ENCODE peak calls at places on chromosomes 5 and 9, in five cellular contexts. Z is mammary epithelial cell, J is ascending aorta, R is left ventricle myocardium inferior, U is tibial nerve. G is an unnamed sample.
A peak's percentile ranks its signal among the peaks of the same experiment; 100 is the strongest.

GRCh38 chr5:178320281-178320855 is 87.8 kb upstream of the PHYKPL start:
- DNase-seq in R (no peak), J (no peak), U (no peak), Z (no peak), G (no peak)

GRCh38 chr5:17424674-17425073 is 73.4 kb upstream of the TAF11L2 start:
- DNase-seq in U (no peak), Z (no peak), J (no peak), R (no peak), G (no peak)

GRCh38 chr5:120657083-120657482 is 193.0 kb downstream of the PRR16 start:
- DNase-seq in U (no peak), Z (no peak), R (no peak), J (no peak), G (no peak)

GRCh38 chr5:59832577-59833301 is 60.8 kb downstream of the PDE4D start:
- DNase-seq in J (no peak), U (no peak), R (no peak), Z (no peak), G (no peak)

GRCh38 chr9:69324549-69325401 is at the start of gene ENTREP1:
- DNase-seq in U (no peak), Z (peak; percentile 75), R (peak; percentile 77), J (peak; percentile 71), G (no peak)

GRCh38 chr9:35406183-35406959 is 83.5 kb upstream of the RUSC2 start:
- DNase-seq in Z (no peak), J (no peak), R (no peak), U (no peak), G (no peak)

GRCh38 chr5:32767948-32768427 is 56.9 kb downstream of the NPR3 start:
- DNase-seq in R (no peak), J (peak; percentile 79), U (no peak), Z (peak; percentile 86), G (peak; percentile 96)

GRCh38 chr9:136613824-136614371 is 48.8 kb upstream of the EGFL7 start:
- DNase-seq in R (no peak), Z (no peak), U (no peak), J (no peak), G (no peak)

GRCh38 chr9:69573666-69574456 is 98.3 kb downstream of the APBA1 start:
- DNase-seq in Z (peak; percentile 19), R (no peak), U (no peak), J (no peak), G (peak; percentile 72)

GRCh38 chr5:132503244-132503643 is 12.7 kb upstream of the IRF1 start:
- DNase-seq in Z (no peak), J (no peak), R (no peak), U (no peak), G (no peak)

GRCh38 chr5:132506094-132506692 is 15.6 kb upstream of the IRF1 start:
- DNase-seq in U (no peak), R (no peak), Z (peak; percentile 52), J (peak; percentile 62), G (peak; percentile 87)

GRCh38 chr5:132505641-132506040 is 15.1 kb upstream of the IRF1 start:
- DNase-seq in J (no peak), U (no peak), R (no peak), Z (no peak), G (no peak)

GRCh38 chr5:132501961-132502931 is 11.7 kb upstream of the IRF1 start:
- DNase-seq in J (peak; percentile 61), U (no peak), R (no peak), Z (no peak), G (peak; percentile 53)

GRCh38 chr5:132504746-132505145 is 14.2 kb upstream of the IRF1 start:
- DNase-seq in U (no peak), J (peak; percentile 25), R (no peak), Z (no peak), G (no peak)
- H3K27ac ChIP-seq in U (no peak overlapping the region), J (no peak overlapping the region), R (no peak overlapping the region), Z (no peak overlapping the region), G (no peak overlapping the region)

GRCh38 chr9:79256691-79257213 is 315.0 kb upstream of the TLE4 start:
- DNase-seq in U (no peak), R (no peak), J (no peak), Z (peak; percentile 9), G (no peak)
- TF ChIP-seq CTCF in U (no peak), R (no peak), J (no peak), Z (no peak), G (no peak)

GRCh38 chr5:57754616-57755015 is 272.0 kb upstream of the ACTBL2 start:
- DNase-seq in R (no peak), Z (peak; percentile 76), J (no peak), U (no peak), G (no peak)
- H3K27ac ChIP-seq in R (no peak overlapping the region), Z (no peak overlapping the region), J (no peak overlapping the region), U (no peak overlapping the region), G (no peak overlapping the region)

DNA sequence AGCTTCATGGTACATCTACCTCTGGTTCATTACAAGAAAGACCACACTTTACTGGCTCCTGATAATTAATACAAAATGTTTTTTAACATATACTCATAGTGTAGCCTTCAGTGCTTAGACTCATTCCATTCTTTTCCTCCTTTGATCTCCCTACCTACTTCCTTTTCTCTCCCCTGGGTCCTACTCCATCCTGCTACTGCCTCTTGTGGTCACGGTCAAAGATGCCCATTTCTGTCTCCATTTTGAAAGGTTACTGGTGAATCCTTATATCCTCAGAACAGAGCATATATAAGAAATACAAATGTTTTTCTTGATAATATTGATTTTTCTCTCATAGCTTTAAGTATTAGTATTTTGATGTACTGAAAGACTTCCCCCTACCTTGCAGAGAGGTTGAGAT is 375.9 kb downstream of the ARRDC3 start:
- DNase-seq in J (no peak), U (no peak), Z (no peak), R (no peak), G (no peak)
- TF ChIP-seq CTCF in J (no peak), U (no peak), Z (no peak), R (no peak), G (no peak)

DNA sequence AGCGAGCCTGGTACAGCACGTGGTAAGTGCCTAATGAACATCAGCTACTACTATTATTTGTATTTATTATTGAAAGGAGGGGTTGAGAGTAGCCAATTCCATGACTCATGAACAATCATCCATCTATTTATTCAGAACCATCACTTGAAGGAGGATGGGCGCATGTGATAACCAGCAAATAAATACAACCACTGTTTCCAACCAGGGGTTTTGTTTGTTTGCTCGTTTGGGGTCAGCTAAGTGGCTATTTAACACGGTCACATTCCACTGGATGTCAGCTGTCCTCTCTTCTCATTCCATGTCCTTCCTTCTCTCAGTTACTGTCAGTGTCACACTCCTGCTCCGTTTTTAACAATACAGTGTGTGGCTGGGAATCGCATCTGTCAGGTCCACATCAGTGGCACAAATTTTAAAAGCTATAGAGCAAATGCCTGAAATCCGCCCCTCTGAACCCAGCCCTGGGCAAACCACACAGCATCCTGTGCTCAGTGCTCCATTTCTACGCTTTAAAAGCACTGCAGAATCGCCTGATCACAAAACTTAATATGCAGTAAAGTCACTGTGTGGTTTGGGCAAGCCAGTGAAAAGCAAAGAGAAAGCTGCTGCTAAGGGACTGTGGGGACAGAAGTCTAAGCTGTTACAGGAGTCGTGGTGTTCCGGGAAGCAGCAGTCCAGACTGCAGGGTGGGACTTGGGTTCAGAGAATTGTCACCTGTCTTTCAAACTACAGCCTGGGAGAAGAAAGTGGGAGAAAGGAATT is 8.5 kb downstream of the RAPGEF1 start:
- DNase-seq in R (no peak), J (no peak), Z (no peak), U (no peak), G (no peak)
- H3K27ac ChIP-seq in R (peak overlapping the region; percentile 94), J (peak overlapping the region; percentile 83), Z (peak overlapping the region; percentile 37), U (no peak overlapping the region), G (no peak overlapping the region)

DNA sequence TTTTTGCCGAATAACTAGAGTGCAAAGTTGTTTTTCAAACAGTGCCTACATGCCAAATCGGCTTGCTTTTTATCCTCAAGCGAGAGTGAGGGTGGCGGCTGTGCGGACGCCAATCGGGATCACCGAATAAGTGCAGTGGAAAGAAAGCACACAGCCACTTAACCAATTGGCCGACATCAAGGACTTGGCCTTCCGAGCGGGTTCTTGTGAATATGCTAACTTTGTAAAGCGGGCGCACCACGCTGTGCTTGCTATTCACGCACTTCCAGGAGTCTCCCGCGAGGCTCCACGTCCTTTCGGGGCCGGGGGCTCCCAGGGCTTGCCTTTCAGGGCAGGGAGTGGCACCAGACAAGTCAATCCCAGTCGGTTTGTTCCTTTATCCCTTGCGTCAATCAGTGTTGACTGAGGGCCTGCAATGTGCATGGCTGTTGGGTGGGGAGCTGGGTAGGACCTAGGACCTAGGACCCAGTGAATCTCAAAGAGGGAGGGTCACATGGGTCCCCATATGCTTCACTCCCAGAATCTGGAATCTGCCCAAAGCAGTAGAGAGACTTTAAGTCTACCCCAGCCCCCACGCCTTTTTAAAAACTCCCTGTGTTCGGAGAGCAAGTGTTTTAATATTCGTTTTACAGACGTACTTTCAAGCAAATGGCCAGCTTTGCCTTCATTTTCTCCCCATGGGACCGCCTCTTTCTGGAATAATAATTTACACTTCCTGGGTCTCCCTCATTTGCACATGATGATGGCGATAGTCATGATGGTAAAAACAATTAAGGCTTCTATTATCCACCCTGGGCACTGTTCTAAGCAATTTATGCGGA is 2.0 kb upstream of the GCNT4 start:
- DNase-seq in J (peak; percentile 72), U (peak; percentile 30), R (peak; percentile 21), Z (no peak), G (peak; percentile 27)
- TF ChIP-seq CTCF in J (no peak), U (no peak), R (no peak), Z (no peak), G (no peak)

GRCh38 chr5:10990626-10991025 is 229.6 kb upstream of the DAP start:
- DNase-seq in R (no peak), U (no peak), J (no peak), Z (no peak), G (no peak)

GRCh38 chr5:10987881-10988504 is 227.0 kb upstream of the DAP start:
- DNase-seq in J (no peak), Z (peak; percentile 19), U (peak; percentile 61), R (peak; percentile 76), G (peak; percentile 25)

GRCh38 chr5:10987291-10987806 is 226.3 kb upstream of the DAP start:
- DNase-seq in Z (no peak), J (no peak), R (no peak), U (no peak), G (no peak)

GRCh38 chr5:10989577-10990263 is 228.7 kb upstream of the DAP start:
- DNase-seq in Z (no peak), U (no peak), J (no peak), R (no peak), G (no peak)

GRCh38 chr5:10988637-10989036 is 227.6 kb upstream of the DAP start:
- DNase-seq in J (no peak), Z (no peak), R (no peak), U (no peak), G (no peak)
- H3K27ac ChIP-seq in J (no peak overlapping the region), Z (no peak overlapping the region), R (peak overlapping the region; percentile 46), U (no peak overlapping the region), G (no peak overlapping the region)